ENCODE peak calls at places on chromosomes 3 and 15, in ten cellular contexts. Y is sigmoid colon, X is suprapubic skin, N is GM12891, R is spleen, I is endothelial cell of umbilical vein, W is transverse colon, O is GM23338, J is esophagus muscularis mucosa, A is vagina. B is an unnamed sample.

GRCh38 chr15:80699981-80700380 is 4.9 kb downstream of the ABHD17C start:
- DNase-seq in N (no peak), J (no peak), R (no peak), I (no peak), A (no peak), X (no peak), W (no peak), O (no peak), Y (no peak), B (no peak)

GRCh38 chr3:196650740-196651311 is 11.3 kb downstream of the NRROS start:
- DNase-seq in I (peak), R (no peak), Y (peak), N (no peak), W (no peak), A (no peak), J (no peak), X (peak), O (no peak), B (no peak)

GRCh38 chr3:89038864-89039263 is 68.6 kb upstream of the EPHA3 start:
- DNase-seq in O (no peak), W (no peak), A (no peak), N (no peak), J (no peak), I (no peak), R (no peak), Y (no peak), X (no peak), B (no peak)

GRCh38 chr3:110629917-110630316 is 441.7 kb upstream of the NECTIN3 start:
- DNase-seq in W (no peak), N (no peak), X (no peak), A (no peak), I (no peak), Y (no peak), O (no peak), J (no peak), R (no peak), B (no peak)

GRCh38 chr3:12638105-12638504 is 25.8 kb downstream of the RAF1 start:
- DNase-seq in W (no peak), I (no peak), X (no peak), R (no peak), N (no peak), O (no peak), Y (no peak), J (no peak), A (no peak), B (no peak)

GRCh38 chr15:42165081-42165480 is 8.6 kb upstream of the PLA2G4F start:
- DNase-seq in J (no peak), Y (no peak), O (no peak), W (no peak), X (no peak), A (no peak), I (no peak), N (no peak), R (no peak), B (no peak)

GRCh38 chr15:58440181-58440910 is 8.6 kb downstream of the LIPC start:
- DNase-seq in W (no peak), I (peak), Y (no peak), R (no peak), X (peak), N (no peak), A (no peak), J (no peak), O (no peak), B (no peak)

GRCh38 chr3:14007006-14007405 is 117.7 kb downstream of the CHCHD4 start:
- DNase-seq in N (no peak), A (no peak), X (no peak), J (no peak), W (no peak), O (no peak), R (no peak), Y (no peak), I (no peak), B (no peak)

GRCh38 chr15:98671060-98672008 is 23.0 kb downstream of the IGF1R start:
- DNase-seq in A (no peak), R (no peak), N (no peak), W (no peak), O (peak), X (no peak), Y (no peak), I (peak), J (no peak), B (no peak)

GRCh38 chr3:108305484-108306172 is 9.3 kb downstream of the HHLA2 start:
- DNase-seq in O (no peak), R (no peak), A (no peak), J (no peak), I (no peak), Y (no peak), N (no peak), X (no peak), W (peak), B (peak)

GRCh38 chr3:171688593-171688992 is 121.7 kb downstream of the PLD1 start:
- DNase-seq in Y (no peak), W (no peak), I (no peak), O (no peak), R (no peak), A (no peak), X (no peak), N (no peak), J (no peak), B (no peak)

GRCh38 chr15:90058308-90058707 is 44.0 kb downstream of the IDH2 start:
- DNase-seq in W (no peak), R (no peak), X (no peak), N (no peak), A (no peak), O (no peak), I (no peak), Y (no peak), J (no peak), B (no peak)

GRCh38 chr3:114714237-114714636 is 420.4 kb downstream of the TIGIT start:
- DNase-seq in X (no peak), N (no peak), A (no peak), I (peak), Y (no peak), W (no peak), J (no peak), O (peak), R (no peak), B (no peak)

GRCh38 chr3:14525685-14526631 is 14.2 kb downstream of the GRIP2 start:
- DNase-seq in J (no peak), I (no peak), Y (peak), X (peak), N (no peak), O (no peak), A (no peak), R (no peak), W (no peak), B (no peak)

GRCh38 chr3:114893361-114893760 is 253.7 kb downstream of the ZBTB20 start:
- DNase-seq in R (no peak), N (no peak), Y (no peak), W (no peak), I (no peak), J (no peak), O (no peak), A (no peak), X (no peak), B (no peak)

GRCh38 chr15:90143176-90143655 is 40.9 kb upstream of the IDH2 start:
- DNase-seq in R (peak), J (no peak), X (no peak), O (peak), A (no peak), W (peak), I (peak), Y (peak), N (peak), B (peak)

GRCh38 chr3:9994086-9994844 is 7.6 kb upstream of the EMC3 start:
- DNase-seq in X (no peak), O (no peak), N (no peak), R (no peak), I (no peak), A (no peak), Y (no peak), W (no peak), J (no peak), B (peak)

GRCh38 chr3:16511561-16512434 is 1.7 kb downstream of the RFTN1 start:
- DNase-seq in R (peak), N (peak), I (peak), Y (peak), A (no peak), X (peak), O (peak), J (no peak), W (peak), B (peak)

GRCh38 chr3:66195347-66195783 is 25.4 kb upstream of the SLC25A26 start:
- DNase-seq in Y (peak), A (no peak), J (peak), O (peak), I (peak), R (no peak), W (peak), N (no peak), X (no peak), B (no peak)

GRCh38 chr15:67927501-67928156 is 87.8 kb upstream of the RNU6-1 start:
- DNase-seq in R (no peak), O (no peak), Y (peak), N (no peak), X (no peak), A (no peak), J (peak), I (no peak), W (peak), B (no peak)
- TF ChIP-seq POLR2AphosphoS5 in R (no peak), O (no peak), Y (no peak), N (no peak), X (no peak), A (no peak), J (peak), I (no peak), W (no peak), B (no peak)

GRCh38 chr3:23748398-23749110 is 57.2 kb upstream of the UBE2E1 start:
- DNase-seq in A (no peak), O (no peak), R (no peak), X (no peak), N (no peak), J (no peak), Y (no peak), W (no peak), I (no peak), B (no peak)
- TF ChIP-seq POLR2AphosphoS5 in A (no peak), O (no peak), R (no peak), X (no peak), N (no peak), J (no peak), Y (no peak), W (no peak), I (no peak), B (no peak)

GRCh38 chr3:38040400-38040799 is 1.4 kb downstream of the DLEC1 start:
- DNase-seq in Y (no peak), O (no peak), R (no peak), N (no peak), J (no peak), X (no peak), A (no peak), I (no peak), W (peak), B (no peak)

GRCh38 chr3:38039101-38039898 is at the start of gene DLEC1:
- DNase-seq in J (peak), A (no peak), R (peak), X (no peak), I (peak), O (peak), W (peak), N (peak), Y (peak), B (no peak)

GRCh38 chr3:38036906-38037305 is 2.1 kb upstream of the DLEC1 start:
- DNase-seq in N (no peak), J (no peak), O (peak), X (no peak), I (no peak), A (no peak), R (no peak), W (no peak), Y (no peak), B (no peak)

GRCh38 chr3:38038447-38038911 is 529 bp upstream of the DLEC1 start:
- DNase-seq in I (no peak), A (no peak), R (no peak), X (no peak), N (no peak), Y (no peak), O (no peak), W (no peak), J (peak), B (no peak)

GRCh38 chr3:38039899-38040261 is 872 bp downstream of the DLEC1 start:
- DNase-seq in N (no peak), A (no peak), W (peak), Y (peak), O (peak), J (no peak), I (no peak), X (no peak), R (peak), B (peak)
- TF ChIP-seq POLR2AphosphoS5 in N (no peak), A (no peak), W (no peak), Y (no peak), O (no peak), J (peak), I (no peak), X (no peak), R (peak), B (no peak)

GRCh38 chr3:4326868-4327267 is 23.7 kb downstream of the SETMAR start:
- DNase-seq in I (no peak), A (no peak), W (no peak), X (no peak), Y (no peak), J (no peak), O (no peak), N (no peak), R (no peak), B (no peak)

GRCh38 chr3:4320453-4320852 is 17.3 kb downstream of the SETMAR start:
- DNase-seq in W (no peak), I (peak), X (no peak), N (no peak), J (no peak), R (no peak), Y (no peak), O (no peak), A (no peak), B (no peak)

GRCh38 chr3:4321732-4322131 is 18.6 kb downstream of the SETMAR start:
- DNase-seq in I (no peak), Y (no peak), A (no peak), R (no peak), X (no peak), O (no peak), J (no peak), W (no peak), N (no peak), B (no peak)

GRCh38 chr3:4322635-4323034 is 19.5 kb downstream of the SETMAR start:
- DNase-seq in Y (no peak), A (no peak), X (no peak), R (no peak), J (no peak), N (no peak), W (no peak), O (no peak), I (no peak), B (no peak)

DNA sequence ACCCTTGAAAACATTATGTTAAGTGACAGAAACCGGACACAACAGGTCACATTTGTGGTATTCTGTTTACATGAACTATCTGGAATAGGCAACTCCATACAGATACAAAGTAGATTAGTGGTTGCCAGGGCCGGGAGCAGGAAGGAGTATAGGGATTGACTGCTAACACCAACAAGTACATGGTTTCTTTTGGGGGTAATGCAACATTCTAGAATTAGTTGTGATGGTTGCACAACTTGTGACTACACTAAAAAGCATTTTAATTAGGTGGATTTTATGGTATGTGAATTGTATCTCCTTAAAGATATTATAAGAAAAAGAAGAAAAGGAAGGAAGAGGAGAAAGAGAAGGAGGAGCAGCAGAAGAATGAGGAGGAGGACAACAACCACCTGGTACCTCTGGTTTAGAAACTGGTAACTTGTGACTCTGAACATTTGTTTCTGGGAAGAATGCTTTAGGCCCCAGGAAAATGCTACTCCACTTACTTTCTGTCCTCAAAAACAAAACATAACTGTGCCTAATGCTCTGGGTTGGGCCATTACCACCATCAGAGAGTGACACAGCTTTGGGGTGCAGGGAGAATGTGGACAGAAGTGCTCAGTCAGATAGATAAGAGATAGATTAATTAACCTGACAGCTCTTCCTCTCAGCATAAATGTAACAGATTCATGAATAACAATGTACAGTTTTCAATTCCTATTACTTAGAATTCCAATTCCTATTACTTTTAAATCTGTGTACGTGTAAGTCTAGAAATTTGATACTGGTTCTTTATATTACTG is 20.3 kb downstream of the SETMAR start:
- DNase-seq in Y (no peak), A (no peak), X (no peak), I (no peak), J (no peak), R (no peak), O (no peak), W (no peak), N (no peak), B (no peak)
- TF ChIP-seq POLR2AphosphoS5 in Y (no peak), A (no peak), X (no peak), I (no peak), J (no peak), R (no peak), O (no peak), W (no peak), N (no peak), B (no peak)

GRCh38 chr3:122057676-122058075 is 2.5 kb downstream of the CD86 start:
- DNase-seq in O (no peak), Y (no peak), A (no peak), N (no peak), R (no peak), I (no peak), X (no peak), J (no peak), W (no peak), B (no peak)

GRCh38 chr3:122060044-122060694 is 5.0 kb downstream of the CD86 start:
- DNase-seq in X (no peak), J (no peak), O (no peak), A (no peak), W (no peak), Y (no peak), R (no peak), I (no peak), N (no peak), B (no peak)

GRCh38 chr3:122052968-122053367 is 2.2 kb upstream of the CD86 start:
- DNase-seq in N (no peak), A (no peak), Y (no peak), R (no peak), J (no peak), W (no peak), X (no peak), I (no peak), O (no peak), B (no peak)

GRCh38 chr3:122058294-122058693 is 3.1 kb downstream of the CD86 start:
- DNase-seq in O (no peak), X (no peak), I (no peak), R (no peak), J (no peak), W (no peak), Y (no peak), N (no peak), A (no peak), B (no peak)

GRCh38 chr3:122055215-122055614 is at the start of gene CD86:
- DNase-seq in Y (no peak), J (no peak), I (no peak), A (no peak), R (no peak), X (no peak), W (peak), O (no peak), N (peak), B (no peak)
- TF ChIP-seq POLR2AphosphoS5 in Y (no peak), J (no peak), I (no peak), A (no peak), R (peak), X (no peak), W (no peak), O (no peak), N (peak), B (no peak)

GRCh38 chr3:113193298-113193697 is 18.1 kb upstream of the BOC start:
- DNase-seq in N (no peak), W (no peak), I (no peak), R (no peak), J (no peak), Y (peak), X (no peak), A (no peak), O (no peak), B (no peak)
- TF ChIP-seq POLR2AphosphoS5 in N (no peak), W (peak), I (no peak), R (no peak), J (peak), Y (no peak), X (no peak), A (no peak), O (no peak), B (no peak)

GRCh38 chr15:75453703-75454470 is 2.4 kb upstream of the SIN3A start:
- DNase-seq in A (peak), R (peak), W (peak), I (peak), X (peak), N (peak), O (peak), J (peak), Y (peak), B (peak)
- TF ChIP-seq POLR2AphosphoS5 in A (peak), R (peak), W (peak), I (peak), X (peak), N (peak), O (peak), J (peak), Y (peak), B (peak)

GRCh38 chr3:157542711-157543485 is 39.7 kb upstream of the VEPH1 start:
- DNase-seq in W (peak), X (peak), N (no peak), J (no peak), I (peak), Y (peak), O (peak), R (no peak), A (no peak), B (peak)
- TF ChIP-seq POLR2AphosphoS5 in W (peak), X (no peak), N (no peak), J (no peak), I (no peak), Y (no peak), O (no peak), R (no peak), A (no peak), B (no peak)

B was measured in breast epithelium.